ENCODE peak calls at places on chromosomes 11 and 22, in eight cellular contexts. T, K, B, I, G, X, C and O are unnamed samples.
A peak's percentile ranks its signal among the peaks of the same experiment; 100 is the strongest.

GRCh38 chr11:106076421-106076922 is 675 bp downstream of the KBTBD3 start:
- DNase-seq in T (no peak), K (peak; percentile 14), B (no peak), I (no peak), G (no peak), X (no peak), C (no peak), O (peak; percentile 8)

GRCh38 chr11:13972033-13972910 is 9.7 kb downstream of the SPON1 start:
- DNase-seq in T (no peak), K (no peak), B (no peak), I (no peak), G (no peak), X (no peak), C (peak; percentile 22), O (no peak)

GRCh38 chr11:26778000-26778757 is 56.3 kb upstream of the SLC5A12 start:
- DNase-seq in T (no peak), K (peak; percentile 88), B (no peak), I (no peak), G (no peak), X (no peak), C (peak; percentile 81), O (no peak)

GRCh38 chr11:33478111-33478573 is 221.0 kb downstream of the HIPK3 start:
- DNase-seq in T (no peak), K (peak; percentile 47), B (no peak), I (no peak), G (no peak), X (no peak), C (no peak), O (no peak)

GRCh38 chr11:130156108-130157022 is 3.2 kb upstream of the ST14 start:
- DNase-seq in T (no peak), K (no peak), B (no peak), I (no peak), G (peak; percentile 41), X (no peak), C (no peak), O (no peak)

GRCh38 chr22:49553518-49554295 is 274.0 kb downstream of the BRD1 start:
- DNase-seq in T (no peak), K (no peak), B (no peak), I (no peak), G (no peak), X (no peak), C (no peak), O (no peak)

GRCh38 chr11:76662656-76663460 is 7.7 kb downstream of the LRRC32 start:
- DNase-seq in T (no peak), K (no peak), B (no peak), I (no peak), G (no peak), X (no peak), C (no peak), O (no peak)

GRCh38 chr11:23288001-23288783 is 427.9 kb upstream of the CCDC179 start:
- DNase-seq in T (no peak), K (peak; percentile 86), B (no peak), I (peak; percentile 8), G (peak; percentile 61), X (no peak), C (peak; percentile 94), O (no peak)

GRCh38 chr11:61303725-61304124 is 8.6 kb upstream of the VWCE start:
- DNase-seq in T (no peak), K (no peak), B (no peak), I (no peak), G (no peak), X (no peak), C (no peak), O (no peak)